ENCODE peak calls at places on chromosomes 7 and 10, in nine cellular contexts. A is heart left ventricle; F is SK-MEL-5; Z is neural progenitor cell; L is NCI-H187 treated with DMSO at 0.1 percent for 48 hours; D is H9; K is left ventricle myocardium superior; I is HT-29; W is activated effector memory CD4-positive, alpha-beta T cell treated with anti-CD3 and anti-CD28 coated beads, Interleukin-2, amount 50 U/mL, for 16 hours. N is an unnamed sample.
A peak's percentile ranks its signal among the peaks of the same experiment; 100 is the strongest.

GRCh38 chr7:29864668-29865067 is 58.4 kb downstream of the WIPF3 start:
- DNase-seq in A (no peak), F (no peak), Z (no peak), L (no peak), D (no peak), K (no peak), I (no peak), W (no peak), N (no peak)

GRCh38 chr7:216360-217300 is 24.3 kb downstream of the FAM20C start:
- DNase-seq in A (no peak), F (no peak), Z (no peak), L (no peak), D (no peak), K (peak; percentile 69), I (no peak), W (no peak), N (no peak)

GRCh38 chr10:36038316-36038715 is 396.2 kb upstream of the FZD8 start:
- DNase-seq in A (no peak), F (no peak), Z (no peak), L (no peak), D (no peak), K (no peak), I (no peak), W (no peak), N (peak; percentile 86)

GRCh38 chr7:105013818-105014724 is at the start of gene KMT2E:
- DNase-seq in A (peak; percentile 93), F (peak; percentile 92), Z (peak; percentile 95), L (no peak), D (peak; percentile 88), K (peak; percentile 93), I (peak; percentile 93), W (peak; percentile 97), N (peak; percentile 92)

GRCh38 chr7:78039791-78040776 is 241.5 kb downstream of the PHTF2 start:
- DNase-seq in A (peak; percentile 29), F (peak; percentile 50), Z (peak; percentile 70), L (no peak), D (peak; percentile 81), K (peak; percentile 49), I (no peak), W (peak; percentile 76), N (peak; percentile 79)

GRCh38 chr10:18666810-18667209 is 7.6 kb downstream of the ARL5B start:
- DNase-seq in A (no peak), F (no peak), Z (no peak), L (no peak), D (no peak), K (no peak), I (no peak), W (no peak), N (no peak)

GRCh38 chr10:80132299-80133139 is at the start of gene PLAC9:
- DNase-seq in A (peak; percentile 58), F (no peak), Z (peak; percentile 60), L (no peak), D (peak; percentile 48), K (peak; percentile 80), I (no peak), W (peak; percentile 56), N (no peak)

GRCh38 chr10:35554461-35555056 is 50.6 kb upstream of the GJD4 start:
- DNase-seq in A (no peak), F (no peak), Z (no peak), L (no peak), D (no peak), K (no peak), I (no peak), W (no peak), N (peak; percentile 23)

GRCh38 chr10:24722676-24723385 is 856 bp downstream of the ARHGAP21 start:
- DNase-seq in A (peak; percentile 75), F (peak; percentile 51), Z (peak; percentile 88), L (no peak), D (peak; percentile 48), K (peak; percentile 85), I (peak; percentile 58), W (peak; percentile 82), N (peak; percentile 63)

GRCh38 chr7:77799078-77799964 is 748 bp downstream of the PHTF2 start:
- DNase-seq in A (peak; percentile 46), F (peak; percentile 43), Z (peak; percentile 77), L (no peak), D (peak; percentile 50), K (peak; percentile 57), I (peak; percentile 61), W (peak; percentile 76), N (peak; percentile 80)

GRCh38 chr10:130800281-130800680 is 511.2 kb downstream of the TCERG1L start:
- DNase-seq in A (no peak), F (no peak), Z (no peak), L (no peak), D (no peak), K (no peak), I (no peak), W (no peak), N (no peak)

GRCh38 chr10:69045441-69046300 is 42.2 kb upstream of the SRGN start:
- DNase-seq in A (no peak), F (peak; percentile 8), Z (no peak), L (no peak), D (no peak), K (no peak), I (no peak), W (peak; percentile 69), N (no peak)

GRCh38 chr7:134016223-134016941 is 110.8 kb upstream of the LRGUK start:
- DNase-seq in A (peak; percentile 29), F (peak; percentile 78), Z (peak; percentile 51), L (peak; percentile 23), D (peak; percentile 38), K (peak; percentile 31), I (peak; percentile 77), W (no peak), N (peak; percentile 72)

GRCh38 chr7:25034136-25034535 is 54.2 kb upstream of the OSBPL3 start:
- DNase-seq in A (no peak), F (no peak), Z (no peak), L (no peak), D (no peak), K (no peak), I (no peak), W (no peak), N (no peak)

GRCh38 chr10:61822781-61823230 is 78.7 kb upstream of the ARID5B start:
- DNase-seq in A (no peak), F (no peak), Z (no peak), L (no peak), D (no peak), K (no peak), I (no peak), W (no peak), N (no peak)

GRCh38 chr7:17274551-17275245 is 23.8 kb upstream of the AHR start:
- DNase-seq in A (no peak), F (peak; percentile 99), Z (no peak), L (no peak), D (no peak), K (no peak), I (peak; percentile 50), W (no peak), N (no peak)

GRCh38 chr10:10520391-10521385 is 497.0 kb upstream of the CELF2 start:
- DNase-seq in A (no peak), F (no peak), Z (peak; percentile 8), L (no peak), D (no peak), K (no peak), I (no peak), W (no peak), N (peak; percentile 62)

GRCh38 chr10:15898046-15898445 is 37.7 kb upstream of the MINDY3 start:
- DNase-seq in A (no peak), F (peak; percentile 33), Z (no peak), L (no peak), D (no peak), K (no peak), I (peak; percentile 32), W (no peak), N (peak; percentile 11)

GRCh38 chr10:92265687-92266258 is 25.1 kb downstream of the CPEB3 start:
- DNase-seq in A (no peak), F (no peak), Z (no peak), L (no peak), D (no peak), K (no peak), I (no peak), W (no peak), N (peak; percentile 89)

GRCh38 chr7:154912921-154913644 is 89.8 kb downstream of the PAXIP1 start:
- DNase-seq in A (no peak), F (no peak), Z (no peak), L (no peak), D (no peak), K (no peak), I (no peak), W (no peak), N (no peak)

GRCh38 chr7:20107582-20107981 is 109.6 kb downstream of the MACC1 start:
- DNase-seq in A (no peak), F (no peak), Z (no peak), L (no peak), D (no peak), K (no peak), I (no peak), W (no peak), N (no peak)

GRCh38 chr7:148664319-148664718 is 34.4 kb upstream of the CUL1 start:
- DNase-seq in A (peak; percentile 54), F (peak; percentile 39), Z (no peak), L (no peak), D (no peak), K (peak; percentile 36), I (no peak), W (no peak), N (no peak)

GRCh38 chr10:91162050-91162494 is 58.4 kb upstream of the PCGF5 start:
- DNase-seq in A (no peak), F (no peak), Z (no peak), L (no peak), D (no peak), K (no peak), I (no peak), W (peak; percentile 67), N (no peak)

GRCh38 chr10:75238182-75239180 is 2.7 kb upstream of the COMTD1 start:
- DNase-seq in A (no peak), F (no peak), Z (no peak), L (no peak), D (peak; percentile 74), K (peak; percentile 49), I (no peak), W (peak; percentile 58), N (peak; percentile 55)

GRCh38 chr7:131108212-131108980 is 219.3 kb upstream of the MKLN1 start:
- DNase-seq in A (no peak), F (peak; percentile 55), Z (no peak), L (no peak), D (no peak), K (peak; percentile 79), I (peak; percentile 53), W (no peak), N (no peak)

GRCh38 chr10:75773813-75774547 is 342.6 kb downstream of the LRMDA start:
- DNase-seq in A (no peak), F (no peak), Z (no peak), L (no peak), D (no peak), K (no peak), I (no peak), W (no peak), N (no peak)

GRCh38 chr10:21978191-21978862 is 25.2 kb downstream of the DNAJC1 start:
- DNase-seq in A (no peak), F (no peak), Z (peak; percentile 45), L (no peak), D (no peak), K (no peak), I (no peak), W (no peak), N (no peak)

GRCh38 chr7:108167460-108167859 is 37.3 kb upstream of the LAMB4 start:
- DNase-seq in A (no peak), F (no peak), Z (no peak), L (no peak), D (no peak), K (no peak), I (no peak), W (no peak), N (no peak)

GRCh38 chr10:79052311-79053080 is 16.3 kb upstream of the ZMIZ1 start:
- DNase-seq in A (no peak), F (peak; percentile 26), Z (peak; percentile 80), L (no peak), D (no peak), K (no peak), I (peak; percentile 49), W (peak; percentile 61), N (peak; percentile 39)

GRCh38 chr7:103121641-103122040 is 27.3 kb downstream of the NAPEPLD start:
- DNase-seq in A (no peak), F (no peak), Z (no peak), L (no peak), D (no peak), K (no peak), I (no peak), W (no peak), N (no peak)

GRCh38 chr7:100829150-100829716 is 1.9 kb upstream of the EPHB4 start:
- DNase-seq in A (peak; percentile 77), F (no peak), Z (no peak), L (no peak), D (peak; percentile 48), K (peak; percentile 72), I (no peak), W (no peak), N (no peak)